ENCODE peak calls at places on chromosome 4, in five cellular contexts. One of them, this sample, is unnamed. For H3K4me1, the result is how much of the 10 kb centered on the place peaks cover.

GRCh38 chr4:53378171-53378482 is 686 bp downstream of the FIP1L1 start:
- DNase-seq in H1: no peak
- DNase-seq in ovary: no peak
- DNase-seq in A549: no peak
- DNase-seq in adrenal gland: no peak
- DNase-seq in this sample: no peak

GRCh38 chr4:183798249-183798920 is 106.7 kb upstream of the STOX2 start:
- DNase-seq in H1: peak
- DNase-seq in ovary: no peak
- DNase-seq in A549: no peak
- DNase-seq in adrenal gland: no peak
- DNase-seq in this sample: no peak

GRCh38 chr4:127196656-127197352 is 436.0 kb upstream of the INTU start:
- DNase-seq in H1: no peak
- DNase-seq in ovary: no peak
- DNase-seq in A549: no peak
- DNase-seq in adrenal gland: no peak
- DNase-seq in this sample: no peak

GRCh38 chr4:1291091-1291490 is 1.4 kb downstream of the MAEA start:
- DNase-seq in H1: no peak
- DNase-seq in ovary: no peak
- DNase-seq in A549: no peak
- DNase-seq in adrenal gland: no peak
- DNase-seq in this sample: no peak

GRCh38 chr4:150366487-150366999 is 215.4 kb upstream of the MAB21L2 start:
- DNase-seq in H1: peak
- DNase-seq in ovary: no peak
- DNase-seq in A549: no peak
- DNase-seq in adrenal gland: no peak
- DNase-seq in this sample: no peak

GRCh38 chr4:150368667-150369066 is 213.3 kb upstream of the MAB21L2 start:
- DNase-seq in H1: no peak
- DNase-seq in ovary: no peak
- DNase-seq in A549: no peak
- DNase-seq in adrenal gland: no peak
- DNase-seq in this sample: no peak

GRCh38 chr4:16684083-16684482 is 214.4 kb downstream of the LDB2 start:
- DNase-seq in H1: no peak
- DNase-seq in ovary: no peak
- DNase-seq in A549: no peak
- DNase-seq in adrenal gland: no peak
- DNase-seq in this sample: no peak

GRCh38 chr4:73617256-73617655 is 3.0 kb downstream of the RASSF6 start:
- DNase-seq in H1: no peak
- DNase-seq in ovary: no peak
- DNase-seq in A549: no peak
- DNase-seq in adrenal gland: no peak
- DNase-seq in this sample: no peak

GRCh38 chr4:117134386-117134785 is 49.0 kb upstream of the TRAM1L1 start:
- DNase-seq in H1: no peak
- DNase-seq in ovary: no peak
- DNase-seq in A549: peak
- DNase-seq in adrenal gland: no peak
- DNase-seq in this sample: no peak

GRCh38 chr4:169399976-169400767 is 129.4 kb upstream of the SH3RF1 start:
- DNase-seq in H1: no peak
- DNase-seq in ovary: no peak
- DNase-seq in A549: no peak
- DNase-seq in adrenal gland: no peak
- DNase-seq in this sample: no peak

GRCh38 chr4:169397762-169398161 is 127.0 kb upstream of the SH3RF1 start:
- DNase-seq in H1: no peak
- DNase-seq in ovary: no peak
- DNase-seq in A549: no peak
- DNase-seq in adrenal gland: no peak
- DNase-seq in this sample: no peak

GRCh38 chr4:169400832-169401231 is 130.1 kb upstream of the SH3RF1 start:
- DNase-seq in H1: no peak
- DNase-seq in ovary: no peak
- DNase-seq in A549: no peak
- DNase-seq in adrenal gland: no peak
- DNase-seq in this sample: no peak

DNA sequence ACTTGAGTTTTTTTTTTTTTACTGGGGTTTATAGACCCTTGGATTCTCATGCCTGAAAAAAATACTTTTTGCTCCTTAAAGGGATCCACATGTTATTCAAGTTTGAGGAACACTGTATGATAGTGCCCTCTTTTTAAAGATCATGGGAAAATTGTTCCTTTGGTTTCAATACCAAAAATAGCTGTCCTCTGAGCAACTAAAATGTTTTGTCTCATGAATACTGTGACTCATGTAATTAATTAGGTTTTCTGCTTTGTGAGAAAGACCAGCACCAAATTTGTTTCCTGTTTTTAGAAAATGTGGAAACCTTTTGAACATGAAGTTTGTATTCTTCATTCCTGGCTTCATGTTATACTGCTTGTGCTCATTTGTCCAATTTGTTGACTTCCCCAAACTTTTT is 127.5 kb upstream of the SH3RF1 start:
- DNase-seq in H1: no peak
- DNase-seq in ovary: no peak
- DNase-seq in A549: no peak
- DNase-seq in adrenal gland: no peak
- DNase-seq in this sample: no peak
- TF ChIP-seq POLR2A in H1: no peak
- TF ChIP-seq POLR2A in ovary: no peak
- TF ChIP-seq POLR2A in A549: no peak
- TF ChIP-seq POLR2A in adrenal gland: no peak
- TF ChIP-seq POLR2A in this sample: no peak

GRCh38 chr4:27008693-27009092 is 148.1 kb downstream of the STIM2 start:
- DNase-seq in H1: no peak
- DNase-seq in ovary: no peak
- DNase-seq in A549: no peak
- DNase-seq in adrenal gland: no peak
- DNase-seq in this sample: no peak
- H3K4me1 ChIP-seq in H1: under half
- H3K4me1 ChIP-seq in ovary: under half
- H3K4me1 ChIP-seq in A549: under half
- H3K4me1 ChIP-seq in adrenal gland: under half
- H3K4me1 ChIP-seq in this sample: under half

DNA sequence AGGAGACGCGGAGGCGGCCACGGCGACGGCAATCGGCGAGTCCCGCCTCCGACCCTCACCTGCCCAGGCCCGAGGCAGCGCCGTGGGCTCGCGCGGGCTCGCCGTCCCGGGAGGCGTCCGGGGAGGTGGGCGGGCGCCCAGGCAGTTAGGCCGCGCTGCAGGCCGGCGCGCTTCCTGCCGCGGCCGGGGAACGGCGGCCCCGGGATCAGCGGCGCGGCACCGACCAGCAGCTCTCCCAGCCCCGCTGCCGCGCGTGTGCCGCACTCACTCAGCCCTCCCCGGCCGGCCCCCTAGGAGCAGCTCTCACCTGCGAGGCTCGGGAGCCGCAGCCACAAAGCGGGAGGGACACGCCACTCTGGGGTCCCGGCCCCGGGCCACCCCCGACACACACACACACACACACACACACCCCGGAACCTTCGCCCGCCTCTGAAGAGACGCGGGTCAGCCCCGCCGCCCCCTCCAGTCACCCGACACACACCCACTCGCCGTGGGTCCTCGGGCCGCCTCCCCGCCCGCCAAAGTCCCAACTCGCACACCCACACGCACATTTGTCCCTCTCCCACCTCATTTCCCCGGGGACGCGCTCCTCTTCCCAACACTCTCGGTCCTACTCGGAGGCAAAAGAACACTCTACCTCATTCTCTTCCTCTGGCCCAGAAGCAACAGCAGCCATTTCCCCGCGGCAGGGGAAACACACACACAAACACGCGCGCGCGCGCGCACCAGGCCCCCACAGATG is at the start of gene CNOT6L:
- DNase-seq in H1: peak
- DNase-seq in ovary: peak
- DNase-seq in A549: peak
- DNase-seq in adrenal gland: peak
- DNase-seq in this sample: peak
- TF ChIP-seq POLR2A in H1: no peak
- TF ChIP-seq POLR2A in ovary: peak
- TF ChIP-seq POLR2A in A549: no peak
- TF ChIP-seq POLR2A in adrenal gland: peak
- TF ChIP-seq POLR2A in this sample: no peak

GRCh38 chr4:38673109-38673978 is 9.3 kb downstream of the KLF3 start:
- DNase-seq in H1: no peak
- DNase-seq in ovary: peak
- DNase-seq in A549: peak
- DNase-seq in adrenal gland: no peak
- DNase-seq in this sample: no peak

GRCh38 chr4:38675167-38676121 is 11.4 kb downstream of the KLF3 start:
- DNase-seq in H1: peak
- DNase-seq in ovary: peak
- DNase-seq in A549: peak
- DNase-seq in adrenal gland: peak
- DNase-seq in this sample: peak

GRCh38 chr4:38676986-38677385 is 13.0 kb downstream of the KLF3 start:
- DNase-seq in H1: no peak
- DNase-seq in ovary: no peak
- DNase-seq in A549: no peak
- DNase-seq in adrenal gland: no peak
- DNase-seq in this sample: no peak

GRCh38 chr4:38672247-38673071 is 8.5 kb downstream of the KLF3 start:
- DNase-seq in H1: no peak
- DNase-seq in ovary: peak
- DNase-seq in A549: no peak
- DNase-seq in adrenal gland: peak
- DNase-seq in this sample: no peak

DNA sequence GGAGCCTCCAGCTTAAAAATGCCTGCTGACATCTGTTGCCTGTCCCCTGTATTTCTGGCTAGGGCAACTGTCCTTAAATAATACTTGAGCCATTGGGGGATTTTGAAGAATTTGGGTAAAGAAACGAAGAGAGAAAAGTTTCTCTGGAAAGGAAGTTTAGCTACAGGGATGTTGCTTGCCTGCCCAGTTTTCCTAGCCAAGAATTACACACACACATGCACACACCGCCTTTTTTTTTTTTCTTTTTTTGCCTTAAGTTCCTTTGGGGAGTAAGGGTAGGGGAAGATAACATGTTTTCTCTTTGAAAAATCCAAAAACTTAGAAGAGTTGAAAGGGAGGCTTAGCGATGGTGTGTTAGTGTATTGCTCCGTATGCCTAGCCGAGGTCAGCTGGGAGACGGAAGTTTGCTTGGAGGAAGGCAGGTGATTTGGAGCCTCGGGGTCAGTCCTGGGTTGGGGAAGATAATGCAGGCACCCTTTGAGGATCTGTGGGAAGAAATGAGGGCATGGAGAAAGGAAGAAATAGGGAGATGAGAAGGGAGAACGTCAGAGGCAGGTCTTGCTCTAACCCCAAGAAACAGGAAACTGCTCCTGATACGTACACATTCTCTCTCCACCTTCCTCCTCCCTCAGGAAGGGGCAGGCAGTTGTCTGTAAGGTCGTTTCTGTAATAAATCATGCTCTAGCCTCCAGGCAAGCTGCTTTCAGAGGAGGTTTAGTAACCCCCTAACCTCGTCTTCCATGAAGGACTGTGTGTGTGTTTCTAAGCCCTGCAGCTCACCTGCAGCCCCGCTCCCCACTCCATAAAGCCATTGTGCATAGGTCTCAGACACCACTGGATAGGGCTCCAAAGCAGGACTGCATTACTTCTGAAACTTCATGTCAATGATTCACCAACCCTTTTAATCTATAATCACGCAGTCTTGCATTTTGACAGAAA is 10.5 kb downstream of the KLF3 start:
- DNase-seq in H1: no peak
- DNase-seq in ovary: no peak
- DNase-seq in A549: no peak
- DNase-seq in adrenal gland: no peak
- DNase-seq in this sample: no peak
- H3K4me1 ChIP-seq in H1: under half
- H3K4me1 ChIP-seq in ovary: under half
- H3K4me1 ChIP-seq in A549: half or more
- H3K4me1 ChIP-seq in adrenal gland: half or more
- H3K4me1 ChIP-seq in this sample: half or more

GRCh38 chr4:140423106-140423505 is 4.3 kb downstream of the CLGN start:
- DNase-seq in H1: no peak
- DNase-seq in ovary: no peak
- DNase-seq in A549: no peak
- DNase-seq in adrenal gland: no peak
- DNase-seq in this sample: no peak

GRCh38 chr4:140427919-140428471 is 547 bp upstream of the CLGN start:
- DNase-seq in H1: no peak
- DNase-seq in ovary: no peak
- DNase-seq in A549: no peak
- DNase-seq in adrenal gland: no peak
- DNase-seq in this sample: no peak

GRCh38 chr4:140426610-140427103 is 791 bp downstream of the CLGN start:
- DNase-seq in H1: no peak
- DNase-seq in ovary: no peak
- DNase-seq in A549: peak
- DNase-seq in adrenal gland: no peak
- DNase-seq in this sample: no peak

GRCh38 chr4:140427104-140427918 is at the start of gene CLGN:
- DNase-seq in H1: peak
- DNase-seq in ovary: peak
- DNase-seq in A549: peak
- DNase-seq in adrenal gland: peak
- DNase-seq in this sample: no peak
- TF ChIP-seq POLR2A in H1: no peak
- TF ChIP-seq POLR2A in ovary: no peak
- TF ChIP-seq POLR2A in A549: peak
- TF ChIP-seq POLR2A in adrenal gland: no peak
- TF ChIP-seq POLR2A in this sample: no peak

DNA sequence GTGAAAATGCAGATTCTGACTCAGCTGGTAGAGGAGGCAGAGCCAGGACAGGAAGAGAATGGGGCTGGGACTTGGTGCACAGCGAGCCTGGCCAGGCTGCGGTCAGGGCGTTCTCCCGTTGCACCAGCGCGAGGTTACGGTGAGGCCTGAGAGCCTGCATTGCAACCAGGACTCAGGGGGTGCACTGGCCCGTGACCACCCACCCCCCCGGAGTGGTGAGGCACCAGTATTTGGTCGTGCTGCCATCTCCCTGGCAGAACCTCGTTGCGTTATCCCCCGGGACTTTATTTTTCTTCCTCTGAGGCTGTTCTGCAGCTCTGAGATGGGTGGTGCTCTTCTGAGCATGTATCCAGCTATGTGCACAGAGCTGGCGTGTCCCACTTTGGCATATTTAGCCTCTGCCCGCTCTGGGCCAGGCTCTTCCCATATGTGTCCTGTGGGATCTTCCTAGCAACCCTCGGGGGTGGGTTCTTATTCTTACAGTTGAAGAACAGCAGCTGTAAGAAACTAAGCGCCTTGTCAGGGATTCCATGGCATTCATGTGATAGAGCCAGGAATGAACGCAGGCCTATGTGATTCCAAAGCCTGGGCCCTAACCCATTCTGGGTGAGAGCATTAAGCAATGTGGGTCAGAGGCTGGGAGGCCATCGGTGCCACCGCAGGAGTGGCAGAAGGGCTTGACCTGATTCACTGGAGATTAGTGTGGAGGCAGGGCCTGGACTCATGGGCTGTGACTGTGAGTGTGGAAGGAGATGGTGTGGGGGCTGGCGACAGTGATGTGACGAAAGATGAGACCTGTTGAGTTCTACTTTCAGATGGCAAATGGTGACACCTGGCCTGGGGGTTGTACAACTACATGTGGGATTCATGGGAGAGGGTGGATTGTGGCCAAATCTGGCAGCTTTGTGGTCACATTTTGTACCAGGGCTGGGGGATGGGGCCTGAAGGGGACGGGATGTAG is 3.1 kb downstream of the TADA2B start:
- DNase-seq in H1: no peak
- DNase-seq in ovary: no peak
- DNase-seq in A549: no peak
- DNase-seq in adrenal gland: no peak
- DNase-seq in this sample: no peak
- H3K4me1 ChIP-seq in H1: under half
- H3K4me1 ChIP-seq in ovary: under half
- H3K4me1 ChIP-seq in A549: under half
- H3K4me1 ChIP-seq in adrenal gland: half or more
- H3K4me1 ChIP-seq in this sample: under half

This sample was measured in breast epithelium.